ENCODE peak calls at places on chromosomes 11 and 22, in eight cellular contexts. B is body of pancreas, F is tibial nerve, W is A549, J is IMR-90, E is K562, S is heart left ventricle, D is ovary. A is an unnamed sample.

GRCh38 chr11:8587915-8588314 is 6.1 kb downstream of the STK33 start:
- DNase-seq in D (no peak), E (no peak), J (no peak), B (no peak), F (no peak), W (no peak), S (no peak), A (no peak)

GRCh38 chr11:27717377-27717776 is 17.1 kb upstream of the BDNF start:
- DNase-seq in W (peak; percentile 56), J (no peak), S (no peak), F (no peak), D (no peak), B (no peak), E (no peak), A (no peak)

GRCh38 chr11:88507771-88508557 is 170.4 kb upstream of the CTSC start:
- DNase-seq in F (no peak), J (no peak), D (no peak), E (no peak), S (no peak), W (no peak), B (no peak), A (no peak)

GRCh38 chr11:119831011-119831410 is 102.0 kb upstream of the NECTIN1 start:
- DNase-seq in F (no peak), W (no peak), S (no peak), D (no peak), J (no peak), E (no peak), B (no peak), A (no peak)

GRCh38 chr11:66467756-66468155 is 1.1 kb downstream of the PELI3 start:
- DNase-seq in D (peak; percentile 46), W (no peak), S (peak; percentile 45), B (no peak), F (peak; percentile 28), J (no peak), E (no peak), A (no peak)

GRCh38 chr11:109926941-109927340 is 166.3 kb upstream of the ZC3H12C start:
- DNase-seq in B (no peak), D (no peak), S (no peak), W (no peak), E (no peak), F (no peak), J (no peak), A (no peak)

GRCh38 chr11:134615041-134615615 is 203.1 kb upstream of the B3GAT1 start:
- DNase-seq in J (no peak), D (no peak), W (no peak), E (no peak), B (no peak), F (no peak), S (no peak), A (no peak)

GRCh38 chr22:46746192-46746591 is 8.1 kb upstream of the CERK start:
- DNase-seq in B (no peak), E (no peak), W (no peak), J (no peak), F (no peak), S (no peak), D (no peak), A (no peak)

GRCh38 chr22:42924436-42924835 is 67.4 kb upstream of the ARFGAP3 start:
- DNase-seq in W (no peak), S (no peak), B (no peak), J (no peak), F (no peak), D (peak; percentile 18), E (no peak), A (no peak)

GRCh38 chr11:29159552-29160465 is 857.0 kb downstream of the KCNA4 start:
- DNase-seq in W (peak; percentile 78), J (peak; percentile 90), S (no peak), B (peak; percentile 33), D (no peak), F (no peak), E (peak; percentile 12), A (peak; percentile 47)

GRCh38 chr11:32231909-32232493 is 141.1 kb downstream of the RCN1 start:
- DNase-seq in S (no peak), F (no peak), D (no peak), E (peak; percentile 48), W (peak; percentile 53), J (peak; percentile 14), B (no peak), A (no peak)

GRCh38 chr22:38461414-38462081 is 6.3 kb upstream of the KDELR3 start:
- DNase-seq in B (peak; percentile 83), E (peak; percentile 86), W (peak; percentile 81), D (peak; percentile 84), F (peak; percentile 75), J (peak; percentile 81), S (peak; percentile 91), A (peak; percentile 85)
- H3K27ac ChIP-seq in B (no peak overlapping the region), E (no peak overlapping the region), W (no peak overlapping the region), D (no peak overlapping the region), F (no peak overlapping the region), J (no peak overlapping the region), S (peak overlapping the region; percentile 81), A (no peak overlapping the region)

DNA sequence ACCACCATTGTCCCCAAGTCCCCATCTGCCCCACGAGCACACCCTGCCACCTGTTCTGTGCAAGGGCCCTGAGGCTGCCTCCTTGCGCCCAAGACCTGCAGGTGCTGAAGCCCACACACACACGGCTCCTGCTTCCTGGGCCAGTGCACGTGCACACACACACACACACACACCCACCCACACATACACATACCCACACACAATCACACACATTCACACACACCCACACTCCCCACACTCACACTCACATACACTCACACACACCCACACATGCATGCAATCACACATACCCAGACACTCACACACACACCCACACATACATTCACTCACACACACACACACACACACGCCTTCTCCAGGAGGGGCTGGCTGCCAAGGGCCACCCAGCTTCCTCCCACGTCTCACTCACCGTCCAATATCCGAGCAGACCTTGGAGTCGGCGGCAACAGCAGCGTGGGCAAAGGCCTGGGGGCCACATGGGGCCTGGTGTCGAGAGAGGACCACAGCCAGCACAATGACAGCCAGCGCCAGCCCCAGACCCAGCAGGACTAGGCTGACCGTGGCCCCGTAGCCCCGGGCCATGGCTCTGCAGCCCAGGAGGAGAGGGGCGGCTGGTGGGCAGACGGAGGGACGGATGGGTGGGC is 616 bp downstream of the GGT5 start:
- DNase-seq in S (peak; percentile 68), B (no peak), W (no peak), E (no peak), J (peak; percentile 52), F (peak; percentile 14), D (peak; percentile 73), A (no peak)
- H3K4me3 ChIP-seq in S (no peak overlapping the region), B (no peak overlapping the region), W (no peak overlapping the region), E (no peak overlapping the region), J (peak overlapping the region; percentile 13), F (peak overlapping the region; percentile 14), D (peak overlapping the region; percentile 30), A (no peak overlapping the region)

DNA sequence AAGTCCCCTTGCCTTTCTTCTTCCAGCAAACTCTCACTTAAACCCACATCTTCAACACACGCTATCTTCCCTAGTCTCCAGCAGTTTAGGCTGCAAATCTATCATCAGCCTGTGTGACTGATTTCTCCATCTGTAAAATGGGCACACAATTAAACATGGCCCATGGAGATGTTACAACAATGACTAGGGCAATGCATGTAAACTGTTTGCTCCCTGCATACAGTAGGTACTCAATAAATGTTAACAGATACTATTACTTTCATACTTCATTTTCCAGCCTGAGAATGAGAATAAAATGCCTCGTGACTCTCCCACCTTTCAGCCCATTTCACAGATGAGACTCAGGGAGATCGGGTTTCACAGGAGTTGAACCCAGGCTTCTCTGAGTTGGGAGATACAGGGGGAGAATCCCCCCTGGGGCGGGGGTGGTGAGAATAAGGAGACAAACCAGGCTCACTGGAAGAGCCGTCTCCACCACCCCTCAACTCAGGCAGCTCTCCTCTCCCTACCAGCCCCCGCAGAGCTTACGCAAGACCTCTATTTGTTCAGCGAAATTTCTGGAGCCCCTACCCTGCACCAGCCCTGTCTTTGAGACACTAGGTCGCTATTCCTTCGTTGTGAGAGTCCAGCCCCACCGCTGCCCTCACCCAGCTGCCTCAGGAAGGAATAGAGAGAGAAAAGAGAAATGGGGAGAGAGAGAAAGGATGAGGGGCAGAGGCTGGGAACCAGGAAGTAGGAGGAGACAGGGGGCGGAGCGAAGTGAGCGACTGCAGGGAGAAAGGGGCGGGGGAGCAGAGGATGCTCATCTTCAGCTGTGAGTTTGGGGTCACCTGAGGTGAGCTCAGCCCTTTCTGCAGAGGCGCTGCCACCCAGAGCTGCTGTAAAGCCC is 42.1 kb upstream of the KLHL35 start:
- DNase-seq in J (peak; percentile 62), S (peak; percentile 71), B (peak; percentile 32), F (peak; percentile 55), D (peak; percentile 81), W (peak; percentile 32), E (peak; percentile 90), A (peak; percentile 48)
- TF ChIP-seq POLR2A in J (no peak), S (no peak), B (no peak), F (no peak), D (no peak), W (no peak), E (peak; percentile 58), A (no peak)

DNA sequence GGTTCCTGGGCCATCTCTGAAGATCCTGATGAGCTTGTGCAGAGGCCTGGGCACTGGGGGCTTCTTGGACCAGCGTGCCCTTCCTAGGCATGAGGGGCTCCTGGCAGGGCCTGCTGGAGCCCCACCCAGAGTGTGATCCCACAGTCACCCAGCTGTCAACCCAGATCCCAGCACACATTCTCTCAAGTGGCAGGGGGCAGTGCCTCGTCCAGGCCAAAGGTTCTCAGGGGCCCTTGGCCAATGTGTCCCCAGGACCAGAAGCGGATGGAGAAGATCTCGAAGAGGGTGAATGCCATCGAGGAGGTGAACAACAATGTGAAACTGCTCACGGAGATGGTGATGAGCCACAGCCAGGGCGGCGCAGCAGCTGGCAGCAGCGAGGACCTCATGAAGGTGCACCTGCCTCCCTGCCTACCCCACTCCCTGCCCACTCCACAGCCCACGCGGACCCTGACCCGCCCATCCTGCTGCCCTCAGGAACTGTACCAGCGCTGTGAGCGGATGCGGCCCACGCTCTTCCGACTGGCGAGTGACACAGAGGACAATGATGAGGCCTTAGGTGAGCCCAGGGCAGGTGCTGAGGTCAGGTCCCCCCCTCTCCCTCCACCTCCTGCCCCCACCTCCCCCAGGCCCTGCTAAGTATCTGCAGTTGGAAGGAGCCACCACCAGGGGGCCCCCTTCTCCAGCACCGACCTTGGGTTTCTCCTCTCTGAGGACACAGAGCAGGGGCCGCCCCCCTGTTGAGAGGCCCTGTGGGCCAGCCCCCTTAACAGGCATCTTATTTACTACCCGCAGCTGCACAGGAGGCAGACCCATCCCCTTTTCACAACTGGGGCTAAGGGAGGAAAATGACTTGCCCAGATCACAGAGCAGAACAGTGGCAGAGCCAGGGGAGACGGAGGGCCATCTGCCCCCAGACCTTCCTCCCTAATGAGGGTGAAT is 14.7 kb downstream of the GGA1 start:
- DNase-seq in D (peak; percentile 84), E (peak; percentile 70), B (peak; percentile 65), J (peak; percentile 43), F (peak; percentile 65), W (peak; percentile 32), S (peak; percentile 63), A (no peak)
- H3K27ac ChIP-seq in D (peak overlapping the region; percentile 18), E (peak overlapping the region; percentile 25), B (no peak overlapping the region), J (peak overlapping the region; percentile 9), F (no peak overlapping the region), W (no peak overlapping the region), S (no peak overlapping the region), A (no peak overlapping the region)